ENCODE peak calls at places on chromosome 6, in four cellular contexts. O, V, Z and J are unnamed samples.

GRCh38 chr6:45531999-45532605 is 154.4 kb upstream of the SUPT3H start:
- DNase-seq in O (no peak), V (no peak), Z (no peak), J (no peak)

GRCh38 chr6:108380876-108381275 is 86.0 kb downstream of the AFG1L start:
- DNase-seq in O (no peak), V (no peak), Z (no peak), J (no peak)

GRCh38 chr6:157715766-157716171 is 107.3 kb upstream of the SNX9 start:
- DNase-seq in O (no peak), V (no peak), Z (no peak), J (no peak)

GRCh38 chr6:52012582-52012981 is 74.8 kb downstream of the PKHD1 start:
- DNase-seq in O (no peak), V (no peak), Z (no peak), J (no peak)

GRCh38 chr6:144408151-144408550 is 123.0 kb downstream of the UTRN start:
- DNase-seq in O (no peak), V (no peak), Z (no peak), J (no peak)

GRCh38 chr6:111478749-111479148 is 4.3 kb downstream of the REV3L start:
- DNase-seq in O (peak), V (peak), Z (no peak), J (peak)

GRCh38 chr6:138086573-138087196 is 20.5 kb downstream of the PERP start:
- DNase-seq in O (no peak), V (peak), Z (peak), J (peak)

GRCh38 chr6:84764332-84765049 is at the start of gene TBX18:
- DNase-seq in O (peak), V (peak), Z (peak), J (peak)

GRCh38 chr6:73388800-73389512 is 5.7 kb upstream of the DDX43 start:
- DNase-seq in O (peak), V (peak), Z (peak), J (peak)

GRCh38 chr6:13527669-13528051 is 40.3 kb upstream of the GFOD1 start:
- DNase-seq in O (no peak), V (no peak), Z (no peak), J (no peak)

GRCh38 chr6:158220786-158221442 is 52.8 kb downstream of the GTF2H5 start:
- DNase-seq in O (peak), V (peak), Z (peak), J (peak)

GRCh38 chr6:72425003-72425681 is 196.7 kb upstream of the KCNQ5 start:
- DNase-seq in O (no peak), V (no peak), Z (no peak), J (no peak)

GRCh38 chr6:55756711-55757110 is 118.7 kb downstream of the BMP5 start:
- DNase-seq in O (no peak), V (no peak), Z (no peak), J (no peak)

GRCh38 chr6:30378290-30378937 is 33.5 kb downstream of the RPP21 start:
- DNase-seq in O (peak), V (peak), Z (no peak), J (no peak)

GRCh38 chr6:127202676-127203075 is 64.0 kb upstream of the RNF146 start:
- DNase-seq in O (no peak), V (no peak), Z (no peak), J (no peak)

DNA sequence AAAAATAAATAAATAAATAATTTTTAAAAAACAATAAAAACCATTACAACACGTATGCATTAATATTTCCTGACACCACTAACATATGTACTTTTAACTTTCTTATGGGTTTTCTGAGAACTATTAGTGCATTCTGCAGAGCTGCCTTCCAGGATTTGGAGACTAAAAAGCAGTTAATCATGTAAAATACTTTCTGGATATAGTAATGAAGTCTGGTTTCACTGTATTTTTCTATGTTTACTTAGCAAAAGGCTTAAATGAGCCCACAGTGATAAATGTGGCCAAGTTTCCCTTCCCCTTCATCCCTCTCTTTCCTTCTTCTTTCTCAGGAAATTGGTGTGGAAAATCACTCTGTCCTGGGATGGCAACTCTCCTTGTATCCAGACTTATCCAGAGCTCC is 29.7 kb upstream of the ENPP1 start:
- DNase-seq in O (no peak), V (no peak), Z (no peak), J (no peak)
- H2AFZ ChIP-seq in O (no peak), V (peak), Z (no peak), J (no peak)

GRCh38 chr6:106163446-106163965 is 77.4 kb downstream of the PRDM1 start:
- DNase-seq in O (no peak), V (no peak), Z (no peak), J (no peak)

GRCh38 chr6:106162926-106163325 is 76.8 kb downstream of the PRDM1 start:
- DNase-seq in O (no peak), V (no peak), Z (no peak), J (no peak)

GRCh38 chr6:106165885-106166485 is 79.8 kb downstream of the PRDM1 start:
- DNase-seq in O (no peak), V (peak), Z (no peak), J (no peak)

GRCh38 chr6:106161893-106162292 is 75.8 kb downstream of the PRDM1 start:
- DNase-seq in O (no peak), V (no peak), Z (no peak), J (no peak)

GRCh38 chr6:106163966-106164877 is 78.1 kb downstream of the PRDM1 start:
- DNase-seq in O (no peak), V (no peak), Z (no peak), J (no peak)
- TF ChIP-seq ZNF274 in O (no peak), V (no peak), Z (no peak), J (no peak)

DNA sequence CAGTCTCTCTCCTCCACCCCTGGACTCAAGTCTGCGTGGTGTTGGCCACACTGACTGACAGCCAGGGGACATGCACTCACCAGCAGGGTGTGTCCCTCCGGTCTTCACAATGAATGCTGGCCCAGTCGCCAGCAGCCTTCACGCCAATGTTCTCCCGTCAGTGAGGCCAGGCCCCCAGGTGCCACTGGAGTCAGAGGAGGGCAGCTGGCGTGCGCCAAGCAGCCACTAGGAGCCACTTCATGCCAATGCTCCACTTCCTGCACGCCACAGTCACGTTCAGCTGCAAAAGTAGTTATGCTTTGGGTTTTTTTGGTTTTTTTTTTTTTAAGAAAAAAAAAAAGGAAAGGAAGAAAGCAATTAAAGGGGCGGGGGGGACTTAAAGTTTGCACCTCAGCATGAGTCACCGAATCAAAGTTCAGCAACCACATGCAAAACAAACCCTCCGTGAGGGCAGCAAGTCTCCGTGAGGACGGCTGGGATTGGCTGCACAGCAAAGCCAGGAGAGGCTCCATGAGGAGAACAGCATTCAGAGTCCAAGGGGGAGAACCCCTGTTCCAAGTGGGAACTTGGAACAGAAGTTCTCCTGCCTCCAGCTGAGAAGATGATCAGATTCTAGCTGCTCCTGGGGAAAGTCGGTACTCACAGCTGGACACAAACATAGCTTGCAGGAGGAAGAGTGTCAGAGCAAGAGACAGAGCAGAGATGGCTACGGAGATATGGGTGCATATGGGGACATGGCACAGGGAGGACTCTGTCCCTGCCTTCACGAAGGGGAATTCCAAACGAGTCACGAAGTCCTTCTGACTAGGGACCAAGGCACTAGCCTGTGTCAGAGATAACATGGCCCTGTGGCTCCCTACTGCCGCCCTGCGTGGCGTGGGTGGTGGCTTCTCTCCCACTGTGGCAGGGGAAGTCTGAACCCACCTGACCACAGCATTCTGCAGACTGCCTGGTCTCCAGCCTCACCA is at the start of gene ZC3H12D:
- DNase-seq in O (no peak), V (peak), Z (no peak), J (peak)
- TF ChIP-seq FOSL1 in O (peak), V (peak), Z (no peak), J (no peak)

DNA sequence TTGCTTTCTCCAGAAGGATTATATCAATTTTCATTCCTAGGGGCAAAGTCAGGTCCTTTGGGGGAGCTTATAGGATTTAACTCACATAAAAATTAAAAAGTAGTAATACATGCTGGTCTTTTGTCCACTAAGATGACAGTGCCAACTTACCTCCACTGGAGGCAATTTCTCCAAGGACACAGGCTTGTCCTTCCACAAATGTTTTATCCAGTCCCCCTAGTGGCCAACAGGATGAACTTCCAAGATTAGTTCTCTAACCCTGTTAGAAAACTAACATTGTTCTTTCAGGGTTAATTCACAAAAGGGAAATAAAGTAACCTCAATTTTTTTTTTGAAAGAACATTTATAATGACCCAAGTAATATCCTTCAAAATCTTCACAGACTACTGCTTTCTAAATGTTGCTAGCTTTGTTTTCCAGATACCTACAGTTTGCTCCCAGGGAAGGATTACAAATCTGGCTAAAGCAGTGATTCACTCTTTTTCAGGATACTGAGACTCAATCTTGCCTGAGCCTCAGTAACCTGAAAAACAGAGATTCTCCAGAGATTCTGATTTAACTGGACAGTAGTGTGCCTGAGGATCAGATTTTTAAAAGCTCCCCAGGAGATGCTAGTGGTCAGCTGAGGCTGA is 31.7 kb upstream of the UBR2 start:
- DNase-seq in O (peak), V (peak), Z (no peak), J (peak)
- H2AFZ ChIP-seq in O (no peak), V (no peak), Z (peak), J (no peak)

DNA sequence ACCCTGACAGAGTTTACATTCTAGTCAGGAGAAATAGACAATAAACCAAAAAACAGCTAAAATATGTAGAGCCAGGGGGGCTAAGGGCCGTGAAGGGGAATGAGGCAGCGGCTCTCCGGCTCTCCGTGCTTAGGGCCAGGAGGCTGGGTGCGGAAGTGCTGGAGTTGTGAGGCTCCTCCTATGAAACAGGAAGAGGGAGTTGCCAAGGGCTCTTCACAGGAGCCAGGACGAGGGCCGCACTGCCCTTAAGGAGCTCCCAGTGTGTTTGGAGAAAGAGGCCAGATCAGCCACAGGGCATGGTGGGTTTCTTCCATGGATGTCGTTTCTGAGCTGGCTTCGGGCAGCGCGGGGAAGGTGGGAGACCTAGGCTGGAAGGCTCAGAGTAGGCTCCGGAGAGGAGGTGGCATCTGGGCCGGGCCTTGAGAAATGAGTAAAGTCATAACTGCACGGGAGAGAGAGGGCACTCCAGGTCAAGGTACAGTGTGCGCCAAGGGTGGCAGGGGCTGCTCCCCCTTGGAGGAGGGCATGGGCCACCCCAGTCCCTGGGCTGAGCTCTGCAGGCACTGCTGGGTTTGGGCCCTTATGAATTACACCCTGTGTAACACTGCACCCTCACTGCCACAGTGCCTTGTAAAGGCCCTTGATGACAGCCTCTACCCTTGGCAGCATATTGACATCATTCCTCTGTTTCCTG is 20.8 kb upstream of the MLN start:
- DNase-seq in O (peak), V (no peak), Z (no peak), J (peak)
- TF ChIP-seq ZNF274 in O (no peak), V (no peak), Z (no peak), J (no peak)

GRCh38 chr6:143108278-143108677 is 47.6 kb downstream of the AIG1 start:
- DNase-seq in O (no peak), V (no peak), Z (no peak), J (no peak)
- TF ChIP-seq FOSL1 in O (no peak), V (no peak), Z (no peak), J (no peak)

GRCh38 chr6:169289671-169290408 is 36.2 kb upstream of the THBS2 start:
- DNase-seq in O (no peak), V (no peak), Z (no peak), J (no peak)

GRCh38 chr6:169292340-169293124 is 38.9 kb upstream of the THBS2 start:
- DNase-seq in O (no peak), V (peak), Z (no peak), J (peak)

GRCh38 chr6:169293196-169293595 is 39.5 kb upstream of the THBS2 start:
- DNase-seq in O (no peak), V (no peak), Z (no peak), J (no peak)

GRCh38 chr6:169291148-169291547 is 37.5 kb upstream of the THBS2 start:
- DNase-seq in O (no peak), V (no peak), Z (no peak), J (no peak)

GRCh38 chr6:169291639-169292339 is 38.1 kb upstream of the THBS2 start:
- DNase-seq in O (no peak), V (peak), Z (no peak), J (no peak)
- H2AFZ ChIP-seq in O (no peak), V (peak), Z (no peak), J (peak)